ENCODE peak calls at places on chromosomes 11 and 22, in four cellular contexts. I, D, Q and U are unnamed samples.

GRCh38 chr11:118620529-118621070 is 13.2 kb downstream of the PHLDB1 start:
- DNase-seq in Q (no peak), D (peak), I (peak), U (no peak)

GRCh38 chr11:67265633-67266423 is 445 bp upstream of the GRK2 start:
- DNase-seq in I (peak), Q (peak), D (no peak), U (no peak)

GRCh38 chr11:103222801-103223200 is 113.6 kb downstream of the DYNC2H1 start:
- DNase-seq in Q (no peak), I (no peak), D (no peak), U (no peak)

GRCh38 chr11:78698612-78699011 is 123.9 kb upstream of the NARS2 start:
- DNase-seq in Q (no peak), D (peak), I (no peak), U (no peak)

GRCh38 chr22:29720824-29721323 is 1.1 kb downstream of the CABP7 start:
- DNase-seq in I (no peak), Q (no peak), D (no peak), U (no peak)

GRCh38 chr22:49885881-49886280 is 32.2 kb downstream of the ZBED4 start:
- DNase-seq in D (no peak), Q (no peak), I (no peak), U (no peak)

GRCh38 chr11:66289548-66290331 is 797 bp upstream of the YIF1A start:
- DNase-seq in I (peak), D (no peak), Q (no peak), U (no peak)

GRCh38 chr11:32161293-32161692 is 70.4 kb downstream of the RCN1 start:
- DNase-seq in I (no peak), Q (no peak), D (no peak), U (no peak)

GRCh38 chr11:65911682-65912568 is 6.9 kb downstream of the C11orf68 start:
- DNase-seq in I (no peak), Q (no peak), D (peak), U (no peak)

GRCh38 chr22:33579448-33580093 is 340.7 kb downstream of the LARGE1 start:
- DNase-seq in D (peak), I (no peak), Q (peak), U (no peak)

GRCh38 chr22:23315341-23315917 is 135.1 kb downstream of the BCR start:
- DNase-seq in D (peak), I (peak), Q (peak), U (no peak)

GRCh38 chr11:67345247-67345948 is 7.9 kb downstream of the POLD4 start:
- DNase-seq in D (no peak), I (no peak), Q (no peak), U (no peak)

GRCh38 chr11:27317751-27318150 is 45.3 kb downstream of the CCDC34 start:
- DNase-seq in D (peak), I (no peak), Q (no peak), U (no peak)

GRCh38 chr11:61392991-61393595 is 706 bp downstream of the TMEM216 start:
- DNase-seq in I (no peak), Q (no peak), D (no peak), U (no peak)

GRCh38 chr11:64013141-64013896 is 22.4 kb upstream of the FLRT1 start:
- DNase-seq in Q (no peak), D (no peak), I (no peak), U (no peak)

GRCh38 chr11:122038543-122038942 is 77.5 kb downstream of the BLID start:
- DNase-seq in Q (no peak), I (no peak), D (peak), U (no peak)

GRCh38 chr11:115606223-115607220 is 102.3 kb upstream of the CADM1 start:
- DNase-seq in Q (peak), D (no peak), I (no peak), U (no peak)

GRCh38 chr11:63099555-63099954 is 44.5 kb downstream of the SLC22A24 start:
- DNase-seq in I (no peak), D (no peak), Q (no peak), U (no peak)

GRCh38 chr22:30459206-30460052 is 12.4 kb downstream of the SEC14L3 start:
- DNase-seq in Q (no peak), I (no peak), D (no peak), U (no peak)

GRCh38 chr11:94018721-94019120 is 2.4 kb upstream of the HEPHL1 start:
- DNase-seq in D (no peak), Q (no peak), I (no peak), U (no peak)

GRCh38 chr22:42061041-42061440 is 9.6 kb downstream of the NAGA start:
- DNase-seq in I (no peak), D (no peak), Q (no peak), U (no peak)

GRCh38 chr11:114182471-114182968 is 113.7 kb upstream of the NNMT start:
- DNase-seq in I (no peak), D (no peak), Q (no peak), U (no peak)

GRCh38 chr11:44725016-44725651 is 1.6 kb upstream of the TSPAN18 start:
- DNase-seq in D (no peak), I (no peak), Q (no peak), U (no peak)

GRCh38 chr22:40560551-40560950 is 76.0 kb downstream of the MRTFA start:
- DNase-seq in Q (no peak), I (no peak), D (peak), U (no peak)

GRCh38 chr11:9060700-9061111 is 30.7 kb downstream of the SCUBE2 start:
- DNase-seq in I (no peak), Q (no peak), D (no peak), U (no peak)

GRCh38 chr22:42560781-42561180 is 7.0 kb downstream of the SERHL2 start:
- DNase-seq in Q (no peak), I (no peak), D (no peak), U (no peak)

GRCh38 chr11:64996710-64997380 is at the start of gene BATF2:
- DNase-seq in D (peak), I (peak), Q (peak), U (no peak)

GRCh38 chr11:125287467-125288232 is 123.1 kb downstream of the PKNOX2 start:
- DNase-seq in D (no peak), I (no peak), Q (no peak), U (no peak)

GRCh38 chr11:20479399-20479974 is 92.0 kb downstream of the PRMT3 start:
- DNase-seq in Q (no peak), D (no peak), I (no peak), U (no peak)

GRCh38 chr11:79052539-79052938 is 388.3 kb downstream of the TENM4 start:
- DNase-seq in D (no peak), Q (peak), I (no peak), U (no peak)

GRCh38 chr11:3220521-3221407 is 2.2 kb upstream of the MRGPRG start:
- DNase-seq in I (peak), D (no peak), Q (no peak), U (no peak)

GRCh38 chr22:46418827-46419226 is 83.3 kb downstream of the TRMU start:
- DNase-seq in I (no peak), Q (no peak), D (no peak), U (no peak)

GRCh38 chr22:42185915-42186439 is 55.4 kb upstream of the CYP2D6 start:
- DNase-seq in Q (no peak), I (no peak), D (no peak), U (no peak)

GRCh38 chr22:36875741-36876140 is 14.9 kb downstream of the NCF4 start:
- DNase-seq in I (no peak), D (no peak), Q (no peak), U (no peak)

GRCh38 chr11:60378359-60378758 is at the start of gene MS4A7:
- DNase-seq in D (no peak), Q (no peak), I (peak), U (no peak)

GRCh38 chr22:48920776-48921241 is 906.9 kb downstream of the BRD1 start:
- DNase-seq in Q (no peak), D (no peak), I (no peak), U (no peak)

GRCh38 chr11:125569913-125570621 is 790 bp downstream of the EI24 start:
- DNase-seq in Q (no peak), D (no peak), I (no peak), U (no peak)

GRCh38 chr22:50272103-50272782 is 2.1 kb upstream of the MAPK11 start:
- DNase-seq in I (no peak), D (no peak), Q (no peak), U (no peak)

GRCh38 chr11:117328414-117329010 is 858 bp downstream of the CEP164 start:
- DNase-seq in I (no peak), D (no peak), Q (no peak), U (no peak)